ENCODE peak calls at places on chromosomes 12 and 14, in four cellular contexts. D is GM12878, K is K562, W is HepG2. T is an unnamed sample.

GRCh38 chr14:68770553-68771286 is 22.1 kb downstream of the ZFP36L1 start:
- DNase-seq in K (no peak), D (no peak), W (no peak), T (no peak)

GRCh38 chr12:116123511-116124258 is 153.8 kb downstream of the MED13L start:
- DNase-seq in K (peak), W (no peak), D (no peak), T (peak)

GRCh38 chr12:120737557-120738251 is 12.1 kb downstream of the ACADS start:
- DNase-seq in K (no peak), D (no peak), W (no peak), T (no peak)

GRCh38 chr12:122884091-122884826 is 11.7 kb downstream of the VPS37B start:
- DNase-seq in W (no peak), D (no peak), K (no peak), T (no peak)

GRCh38 chr12:14264777-14265176 is 100.7 kb upstream of the ATF7IP start:
- DNase-seq in D (no peak), W (no peak), K (no peak), T (no peak)

GRCh38 chr14:34971381-34971780 is 11.4 kb upstream of the SRP54 start:
- DNase-seq in K (no peak), W (no peak), D (no peak), T (no peak)

GRCh38 chr14:100078997-100079561 is 13.9 kb downstream of the EVL start:
- DNase-seq in D (no peak), W (no peak), K (peak), T (peak)

GRCh38 chr14:105136401-105137322 is 31.9 kb downstream of the JAG2 start:
- DNase-seq in K (no peak), W (no peak), D (no peak), T (no peak)

GRCh38 chr12:124769166-124769530 is 94.5 kb downstream of the SCARB1 start:
- DNase-seq in D (no peak), W (no peak), K (no peak), T (no peak)

GRCh38 chr12:51593539-51593938 is 2.5 kb downstream of the SCN8A start:
- DNase-seq in D (no peak), K (peak), W (peak), T (no peak)

GRCh38 chr12:32603858-32604257 is 75.2 kb upstream of the DNM1L start:
- DNase-seq in K (no peak), W (no peak), D (peak), T (no peak)

GRCh38 chr14:59098377-59098776 is 90.1 kb upstream of the DAAM1 start:
- DNase-seq in W (no peak), D (no peak), K (no peak), T (no peak)

GRCh38 chr12:119748512-119748911 is 80.6 kb downstream of the PRKAB1 start:
- DNase-seq in W (no peak), K (no peak), D (no peak), T (no peak)

GRCh38 chr14:24272442-24272841 is 1.0 kb upstream of the RABGGTA start:
- DNase-seq in K (peak), W (no peak), D (no peak), T (no peak)

DNA sequence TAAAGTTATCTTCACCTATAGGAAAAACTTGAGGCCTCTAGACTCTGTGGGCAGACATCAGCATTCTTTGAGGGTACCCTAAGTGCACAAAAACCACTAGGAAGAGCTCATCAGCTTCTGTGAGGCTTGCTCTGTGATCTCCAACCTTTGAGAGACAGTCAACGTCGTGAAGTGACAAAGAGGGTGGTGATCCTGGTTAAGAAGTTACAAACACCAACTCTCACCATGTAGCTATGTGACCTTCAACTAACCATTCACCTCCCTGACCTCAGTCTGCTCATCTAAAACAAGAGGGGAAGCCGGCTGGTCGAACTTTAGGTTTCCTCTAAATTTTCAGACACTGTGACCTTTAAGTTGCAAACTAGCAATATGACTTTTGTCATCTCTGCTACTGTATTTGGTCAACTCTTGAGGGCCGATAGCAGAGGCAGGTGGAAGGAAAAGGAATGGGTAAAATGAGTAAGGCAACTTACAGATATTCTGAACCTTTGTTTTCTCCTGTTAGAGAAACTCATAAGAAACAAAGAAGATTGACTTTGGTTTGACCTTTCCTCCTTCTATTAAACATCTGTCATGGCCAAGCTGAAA is 103.2 kb upstream of the PARP11 start:
- DNase-seq in K (no peak), W (no peak), D (no peak), T (no peak)
- TF ChIP-seq MAX in K (no peak), W (no peak), D (no peak), T (no peak)

DNA sequence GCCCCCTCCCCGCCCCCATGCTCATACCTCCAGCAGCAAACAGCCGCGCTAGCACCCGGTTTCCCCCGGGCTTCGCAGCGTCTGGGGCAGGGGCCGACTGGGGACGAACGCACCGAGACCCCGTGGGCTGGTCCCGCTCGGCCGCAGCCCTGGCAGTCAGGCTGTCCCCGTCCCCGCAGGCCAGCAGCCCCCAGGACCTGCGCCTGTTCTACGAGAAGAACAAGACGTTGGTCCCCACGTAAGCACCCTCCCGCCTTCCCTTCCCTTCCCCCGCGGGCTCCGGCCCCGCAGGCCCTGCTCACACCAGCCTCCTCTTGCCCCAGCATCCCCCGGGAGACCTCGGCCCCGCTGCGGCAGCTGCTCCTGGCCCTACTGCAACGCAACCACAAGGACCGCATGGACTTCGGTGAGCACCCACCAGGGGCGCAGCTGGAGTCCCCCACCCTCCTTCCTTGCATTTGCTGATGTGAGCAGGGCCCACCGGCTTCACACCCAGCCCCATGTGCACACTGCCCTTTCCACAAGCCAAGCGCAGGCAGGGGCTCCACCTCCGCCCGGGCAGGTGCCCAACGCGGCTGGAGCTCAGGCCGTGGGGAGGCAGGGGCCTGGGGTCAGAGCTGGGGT is 15.3 kb downstream of the ULK1 start:
- DNase-seq in K (no peak), D (no peak), W (no peak), T (no peak)
- TF ChIP-seq NFIC in K (no peak), D (no peak), W (no peak), T (no peak)

GRCh38 chr14:103021817-103022668 is 35.3 kb downstream of the CDC42BPB start:
- DNase-seq in W (no peak), K (no peak), D (no peak), T (no peak)
- TF ChIP-seq MAX in W (no peak), K (no peak), D (no peak), T (no peak)

GRCh38 chr12:128551266-128552025 is 272.3 kb downstream of the SLC15A4 start:
- DNase-seq in D (no peak), W (no peak), K (no peak), T (no peak)

GRCh38 chr12:128557231-128557630 is 266.5 kb downstream of the SLC15A4 start:
- DNase-seq in K (no peak), D (no peak), W (no peak), T (no peak)
- TF ChIP-seq NFIC in K (no peak), D (no peak), W (no peak), T (no peak)

GRCh38 chr12:76591461-76591860 is 31.9 kb upstream of the OSBPL8 start:
- DNase-seq in W (no peak), K (no peak), D (no peak), T (no peak)
- TF ChIP-seq MAX in W (no peak), K (no peak), D (no peak), T (no peak)